ENCODE peak calls at places on chromosomes 2 and 18, in seven cellular contexts. One of them, this sample, is unnamed.

GRCh38 chr18:74310411-74310810 is 5.2 kb upstream of the C18orf63 start:
- DNase-seq in GM23338: peak
- DNase-seq in MM.1S: no peak
- DNase-seq in astrocyte: no peak
- DNase-seq in K562: no peak
- DNase-seq in PC-9: no peak
- DNase-seq in HepG2: peak
- DNase-seq in this sample: no peak

GRCh38 chr18:3458378-3458777 is 8.4 kb downstream of the TGIF1 start:
- DNase-seq in GM23338: no peak
- DNase-seq in MM.1S: no peak
- DNase-seq in astrocyte: no peak
- DNase-seq in K562: no peak
- DNase-seq in PC-9: no peak
- DNase-seq in HepG2: no peak
- DNase-seq in this sample: no peak

GRCh38 chr2:137857871-137858270 is 106.4 kb upstream of the HNMT start:
- DNase-seq in GM23338: peak
- DNase-seq in MM.1S: no peak
- DNase-seq in astrocyte: no peak
- DNase-seq in K562: no peak
- DNase-seq in PC-9: peak
- DNase-seq in HepG2: no peak
- DNase-seq in this sample: peak

GRCh38 chr2:97730245-97730644 is 16.9 kb downstream of the ZAP70 start:
- DNase-seq in GM23338: no peak
- DNase-seq in MM.1S: no peak
- DNase-seq in astrocyte: no peak
- DNase-seq in K562: no peak
- DNase-seq in PC-9: no peak
- DNase-seq in HepG2: no peak
- DNase-seq in this sample: no peak

GRCh38 chr18:49016648-49017539 is 66.1 kb upstream of the SMAD7 start:
- DNase-seq in GM23338: peak
- DNase-seq in MM.1S: no peak
- DNase-seq in astrocyte: peak
- DNase-seq in K562: peak
- DNase-seq in PC-9: peak
- DNase-seq in HepG2: peak
- DNase-seq in this sample: peak

GRCh38 chr18:67192535-67192934 is 324.0 kb downstream of the DSEL start:
- DNase-seq in GM23338: no peak
- DNase-seq in MM.1S: no peak
- DNase-seq in astrocyte: no peak
- DNase-seq in K562: no peak
- DNase-seq in PC-9: no peak
- DNase-seq in HepG2: no peak
- DNase-seq in this sample: no peak

GRCh38 chr18:75548353-75548752 is 120.8 kb upstream of the SMIM21 start:
- DNase-seq in GM23338: peak
- DNase-seq in MM.1S: peak
- DNase-seq in astrocyte: peak
- DNase-seq in K562: peak
- DNase-seq in PC-9: no peak
- DNase-seq in HepG2: no peak
- DNase-seq in this sample: peak

GRCh38 chr2:168449419-168449818 is 6.7 kb upstream of the CERS6 start:
- DNase-seq in GM23338: no peak
- DNase-seq in MM.1S: no peak
- DNase-seq in astrocyte: peak
- DNase-seq in K562: no peak
- DNase-seq in PC-9: no peak
- DNase-seq in HepG2: no peak
- DNase-seq in this sample: no peak

GRCh38 chr2:201966691-201967388 is 66.8 kb upstream of the FZD7 start:
- DNase-seq in GM23338: peak
- DNase-seq in MM.1S: no peak
- DNase-seq in astrocyte: no peak
- DNase-seq in K562: no peak
- DNase-seq in PC-9: peak
- DNase-seq in HepG2: no peak
- DNase-seq in this sample: no peak

GRCh38 chr2:182587831-182588230 is 128.2 kb upstream of the DNAJC10 start:
- DNase-seq in GM23338: no peak
- DNase-seq in MM.1S: no peak
- DNase-seq in astrocyte: peak
- DNase-seq in K562: no peak
- DNase-seq in PC-9: no peak
- DNase-seq in HepG2: no peak
- DNase-seq in this sample: no peak

GRCh38 chr2:38201784-38202183 is 125.8 kb upstream of the CYP1B1 start:
- DNase-seq in GM23338: no peak
- DNase-seq in MM.1S: no peak
- DNase-seq in astrocyte: peak
- DNase-seq in K562: no peak
- DNase-seq in PC-9: no peak
- DNase-seq in HepG2: no peak
- DNase-seq in this sample: no peak

GRCh38 chr2:233953106-233953801 is 36.1 kb downstream of the TRPM8 start:
- DNase-seq in GM23338: no peak
- DNase-seq in MM.1S: no peak
- DNase-seq in astrocyte: no peak
- DNase-seq in K562: no peak
- DNase-seq in PC-9: no peak
- DNase-seq in HepG2: no peak
- DNase-seq in this sample: no peak

GRCh38 chr2:233281986-233282603 is 25.5 kb upstream of the SAG start:
- DNase-seq in GM23338: no peak
- DNase-seq in MM.1S: no peak
- DNase-seq in astrocyte: no peak
- DNase-seq in K562: no peak
- DNase-seq in PC-9: no peak
- DNase-seq in HepG2: no peak
- DNase-seq in this sample: no peak

GRCh38 chr2:6358985-6359384 is 506.7 kb downstream of the CMPK2 start:
- DNase-seq in GM23338: no peak
- DNase-seq in MM.1S: no peak
- DNase-seq in astrocyte: no peak
- DNase-seq in K562: no peak
- DNase-seq in PC-9: no peak
- DNase-seq in HepG2: no peak
- DNase-seq in this sample: no peak

GRCh38 chr2:241788572-241788971 is 11.9 kb downstream of the GAL3ST2 start:
- DNase-seq in GM23338: no peak
- DNase-seq in MM.1S: no peak
- DNase-seq in astrocyte: no peak
- DNase-seq in K562: no peak
- DNase-seq in PC-9: no peak
- DNase-seq in HepG2: no peak
- DNase-seq in this sample: no peak

GRCh38 chr2:62661263-62661635 is 44.3 kb upstream of the EHBP1 start:
- DNase-seq in GM23338: peak
- DNase-seq in MM.1S: no peak
- DNase-seq in astrocyte: no peak
- DNase-seq in K562: no peak
- DNase-seq in PC-9: no peak
- DNase-seq in HepG2: no peak
- DNase-seq in this sample: peak

GRCh38 chr2:524442-524841 is 152.8 kb downstream of the TMEM18 start:
- DNase-seq in GM23338: no peak
- DNase-seq in MM.1S: no peak
- DNase-seq in astrocyte: peak
- DNase-seq in K562: no peak
- DNase-seq in PC-9: no peak
- DNase-seq in HepG2: no peak
- DNase-seq in this sample: no peak

GRCh38 chr18:31648966-31649429 is 35.4 kb downstream of the B4GALT6 start:
- DNase-seq in GM23338: no peak
- DNase-seq in MM.1S: no peak
- DNase-seq in astrocyte: peak
- DNase-seq in K562: peak
- DNase-seq in PC-9: peak
- DNase-seq in HepG2: peak
- DNase-seq in this sample: no peak

GRCh38 chr2:3001595-3002184 is 375.9 kb downstream of the EIPR1 start:
- DNase-seq in GM23338: peak
- DNase-seq in MM.1S: no peak
- DNase-seq in astrocyte: no peak
- DNase-seq in K562: peak
- DNase-seq in PC-9: no peak
- DNase-seq in HepG2: no peak
- DNase-seq in this sample: peak

GRCh38 chr2:226903179-226903578 is 67.3 kb downstream of the RHBDD1 start:
- DNase-seq in GM23338: no peak
- DNase-seq in MM.1S: no peak
- DNase-seq in astrocyte: peak
- DNase-seq in K562: no peak
- DNase-seq in PC-9: no peak
- DNase-seq in HepG2: no peak
- DNase-seq in this sample: no peak

GRCh38 chr18:63141777-63142176 is 177.8 kb downstream of the BCL2 start:
- DNase-seq in GM23338: no peak
- DNase-seq in MM.1S: peak
- DNase-seq in astrocyte: no peak
- DNase-seq in K562: no peak
- DNase-seq in PC-9: no peak
- DNase-seq in HepG2: no peak
- DNase-seq in this sample: no peak

GRCh38 chr2:39370101-39370500 is 67.0 kb downstream of the MAP4K3 start:
- DNase-seq in GM23338: no peak
- DNase-seq in MM.1S: no peak
- DNase-seq in astrocyte: peak
- DNase-seq in K562: no peak
- DNase-seq in PC-9: no peak
- DNase-seq in HepG2: no peak
- DNase-seq in this sample: no peak

GRCh38 chr2:106581755-106582430 is 94.7 kb downstream of the CD8B2 start:
- DNase-seq in GM23338: peak
- DNase-seq in MM.1S: peak
- DNase-seq in astrocyte: peak
- DNase-seq in K562: peak
- DNase-seq in PC-9: peak
- DNase-seq in HepG2: peak
- DNase-seq in this sample: peak

GRCh38 chr18:78623142-78623541 is 356.5 kb upstream of the SALL3 start:
- DNase-seq in GM23338: no peak
- DNase-seq in MM.1S: no peak
- DNase-seq in astrocyte: no peak
- DNase-seq in K562: no peak
- DNase-seq in PC-9: no peak
- DNase-seq in HepG2: no peak
- DNase-seq in this sample: no peak

DNA sequence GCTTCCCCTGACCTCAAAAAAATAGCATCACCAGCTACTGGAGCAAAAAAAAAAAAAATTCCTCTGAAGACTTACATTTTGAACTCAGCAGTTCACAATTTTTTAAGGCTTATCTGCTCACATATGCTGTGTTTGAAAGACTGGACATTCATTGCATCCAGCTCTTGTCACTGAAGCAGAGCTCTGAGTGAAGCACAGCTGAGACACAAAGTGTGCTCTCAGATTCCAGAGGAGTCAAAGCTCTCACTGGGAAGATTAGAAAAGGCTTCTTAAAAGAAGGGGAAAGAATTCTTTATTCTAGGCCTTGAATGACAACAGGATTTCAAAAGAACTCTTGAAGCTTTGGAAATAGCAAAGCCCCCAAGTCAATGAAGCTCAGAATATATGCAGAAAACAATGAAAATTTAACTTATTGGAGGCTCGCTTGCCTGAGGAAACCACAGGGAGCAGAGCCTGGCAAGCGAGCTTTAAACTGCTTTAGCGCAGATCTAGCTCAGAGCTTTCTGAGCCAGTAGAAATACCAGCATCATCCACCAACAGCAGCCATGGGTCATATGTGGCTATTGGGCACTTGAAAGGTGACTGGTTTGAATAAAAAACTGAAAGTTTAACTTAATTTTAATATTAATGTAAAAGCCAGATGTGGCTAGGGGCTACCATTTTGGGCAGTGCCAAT is 369.7 kb downstream of the OSR1 start:
- DNase-seq in GM23338: peak
- DNase-seq in MM.1S: no peak
- DNase-seq in astrocyte: peak
- DNase-seq in K562: no peak
- DNase-seq in PC-9: no peak
- DNase-seq in HepG2: no peak
- DNase-seq in this sample: peak
- H2AFZ ChIP-seq in GM23338: no peak
- H2AFZ ChIP-seq in MM.1S: no peak
- H2AFZ ChIP-seq in astrocyte: no peak
- H2AFZ ChIP-seq in K562: no peak
- H2AFZ ChIP-seq in PC-9: no peak
- H2AFZ ChIP-seq in HepG2: no peak
- H2AFZ ChIP-seq in this sample: no peak

GRCh38 chr2:104701471-104701911 is 152.4 kb upstream of the POU3F3 start:
- DNase-seq in GM23338: no peak
- DNase-seq in MM.1S: no peak
- DNase-seq in astrocyte: no peak
- DNase-seq in K562: no peak
- DNase-seq in PC-9: no peak
- DNase-seq in HepG2: no peak
- DNase-seq in this sample: no peak
- H2AFZ ChIP-seq in GM23338: peak
- H2AFZ ChIP-seq in MM.1S: no peak
- H2AFZ ChIP-seq in astrocyte: peak
- H2AFZ ChIP-seq in K562: no peak
- H2AFZ ChIP-seq in PC-9: no peak
- H2AFZ ChIP-seq in HepG2: no peak
- H2AFZ ChIP-seq in this sample: no peak

GRCh38 chr2:8487461-8487932 is 194.4 kb upstream of the ID2 start:
- DNase-seq in GM23338: peak
- DNase-seq in MM.1S: no peak
- DNase-seq in astrocyte: peak
- DNase-seq in K562: no peak
- DNase-seq in PC-9: no peak
- DNase-seq in HepG2: no peak
- DNase-seq in this sample: peak
- H2AFZ ChIP-seq in GM23338: peak
- H2AFZ ChIP-seq in MM.1S: no peak
- H2AFZ ChIP-seq in astrocyte: no peak
- H2AFZ ChIP-seq in K562: no peak
- H2AFZ ChIP-seq in PC-9: no peak
- H2AFZ ChIP-seq in HepG2: no peak
- H2AFZ ChIP-seq in this sample: peak

GRCh38 chr18:5488844-5489243 is 55.0 kb downstream of the EPB41L3 start:
- DNase-seq in GM23338: peak
- DNase-seq in MM.1S: no peak
- DNase-seq in astrocyte: no peak
- DNase-seq in K562: no peak
- DNase-seq in PC-9: no peak
- DNase-seq in HepG2: peak
- DNase-seq in this sample: no peak

DNA sequence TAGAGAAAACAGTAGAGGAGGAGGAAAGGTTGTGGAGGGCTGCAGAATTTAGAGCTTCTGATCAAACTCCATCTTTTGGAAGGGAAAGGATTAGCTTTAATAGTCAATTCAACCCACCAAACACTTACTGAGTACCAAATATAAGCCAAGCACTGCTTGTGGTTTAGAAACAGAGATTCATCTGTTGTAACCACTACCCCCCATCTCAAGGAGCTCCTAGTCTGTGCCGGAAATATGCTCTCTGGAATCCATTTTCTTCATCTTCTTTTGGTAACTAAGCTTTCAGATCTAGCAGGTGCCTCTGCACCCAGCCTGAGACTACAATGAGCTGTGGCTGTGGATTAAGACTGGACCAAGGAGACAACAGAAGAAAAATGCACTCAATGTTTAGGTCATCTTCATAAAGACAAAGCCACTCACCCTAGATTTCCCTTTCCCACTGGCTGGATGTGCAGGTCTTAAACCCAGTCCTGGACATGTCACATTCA is 53.0 kb downstream of the EPB41L3 start:
- DNase-seq in GM23338: no peak
- DNase-seq in MM.1S: peak
- DNase-seq in astrocyte: no peak
- DNase-seq in K562: no peak
- DNase-seq in PC-9: no peak
- DNase-seq in HepG2: no peak
- DNase-seq in this sample: no peak
- H2AFZ ChIP-seq in GM23338: no peak
- H2AFZ ChIP-seq in MM.1S: no peak
- H2AFZ ChIP-seq in astrocyte: no peak
- H2AFZ ChIP-seq in K562: no peak
- H2AFZ ChIP-seq in PC-9: no peak
- H2AFZ ChIP-seq in HepG2: no peak
- H2AFZ ChIP-seq in this sample: peak

This sample was measured in neural progenitor cell.